ENCODE peak calls at places on chromosomes 12 and 14, in five cellular contexts. X, K, R, H and B are unnamed samples.

GRCh38 chr14:23695220-23695999 is 59.2 kb downstream of the DHRS2 start:
- DNase-seq in X (no peak), K (no peak), R (no peak), H (no peak), B (no peak)

GRCh38 chr14:80304125-80304766 is 92.9 kb upstream of the DIO2 start:
- DNase-seq in X (no peak), K (no peak), R (no peak), H (no peak), B (no peak)

GRCh38 chr14:77598366-77599050 is 17.9 kb downstream of the SPTLC2 start:
- DNase-seq in X (no peak), K (no peak), R (no peak), H (no peak), B (no peak)

GRCh38 chr12:28024231-28024995 is 51.9 kb upstream of the PTHLH start:
- DNase-seq in X (no peak), K (peak), R (no peak), H (no peak), B (no peak)

GRCh38 chr12:55829967-55830600 is 697 bp upstream of the DNAJC14 start:
- DNase-seq in X (peak), K (no peak), R (no peak), H (peak), B (no peak)

GRCh38 chr12:52552681-52553195 is at the start of gene KRT71:
- DNase-seq in X (no peak), K (no peak), R (no peak), H (no peak), B (no peak)

GRCh38 chr12:22321620-22322019 is 12.9 kb downstream of the ST8SIA1 start:
- DNase-seq in X (no peak), K (no peak), R (no peak), H (no peak), B (no peak)

GRCh38 chr14:58752782-58753181 is 115.0 kb downstream of the DACT1 start:
- DNase-seq in X (peak), K (no peak), R (no peak), H (no peak), B (peak)

GRCh38 chr14:99818503-99819036 is 25.4 kb downstream of the EML1 start:
- DNase-seq in X (no peak), K (no peak), R (no peak), H (no peak), B (no peak)

GRCh38 chr14:22500954-22501353 is 88.1 kb downstream of the DAD1 start:
- DNase-seq in X (no peak), K (no peak), R (no peak), H (no peak), B (no peak)

GRCh38 chr12:71791473-71792150 is 36.9 kb downstream of the RAB21 start:
- DNase-seq in X (no peak), K (no peak), R (no peak), H (no peak), B (no peak)

GRCh38 chr14:23531391-23531790 is 20.2 kb downstream of the ZFHX2 start:
- DNase-seq in X (no peak), K (no peak), R (no peak), H (no peak), B (no peak)

GRCh38 chr12:25025951-25026490 is 77.1 kb upstream of the BCAT1 start:
- DNase-seq in X (no peak), K (no peak), R (no peak), H (no peak), B (no peak)

GRCh38 chr12:6301721-6302120 is 8.8 kb upstream of the PLEKHG6 start:
- DNase-seq in X (no peak), K (no peak), R (no peak), H (no peak), B (no peak)

GRCh38 chr12:2393996-2394395 is 341.2 kb downstream of the CACNA1C start:
- DNase-seq in X (no peak), K (no peak), R (no peak), H (no peak), B (no peak)

GRCh38 chr14:101127239-101127638 is 223.7 kb upstream of the RTL1 start:
- DNase-seq in X (no peak), K (no peak), R (no peak), H (no peak), B (no peak)

GRCh38 chr12:89160716-89161123 is 191.6 kb downstream of the DUSP6 start:
- DNase-seq in X (no peak), K (peak), R (peak), H (no peak), B (no peak)